ENCODE peak calls at places on chromosome 19, in four cellular contexts. P is NCI-H1092, D is cardiac muscle cell, I is mesothelial cell of epicardium. J is an unnamed sample.

GRCh38 chr19:33438016-33438671 is 64.6 kb downstream of the CEBPG start:
- DNase-seq in P (peak), D (peak), I (peak), J (no peak)

GRCh38 chr19:18596752-18597157 is 8.2 kb downstream of the REX1BD start:
- DNase-seq in P (no peak), D (peak), I (no peak), J (no peak)

GRCh38 chr19:42473686-42474085 is 30.9 kb upstream of the CXCL17 start:
- DNase-seq in P (no peak), D (no peak), I (no peak), J (no peak)

GRCh38 chr19:38195237-38195636 is 28.8 kb downstream of the DPF1 start:
- DNase-seq in P (no peak), D (no peak), I (no peak), J (no peak)

GRCh38 chr19:36837525-36837901 is 674 bp downstream of the ZNF790 start:
- DNase-seq in P (no peak), D (no peak), I (no peak), J (no peak)

GRCh38 chr19:44142014-44142523 is 715 bp downstream of the ZNF234 start:
- DNase-seq in P (no peak), D (peak), I (no peak), J (no peak)

GRCh38 chr19:55103190-55103589 is 14.2 kb downstream of the PPP1R12C start:
- DNase-seq in P (no peak), D (no peak), I (no peak), J (no peak)

GRCh38 chr19:8610041-8610927 is at the start of gene ADAMTS10:
- DNase-seq in P (no peak), D (peak), I (peak), J (no peak)

GRCh38 chr19:17510220-17510993 is 1.0 kb upstream of the PGLS start:
- DNase-seq in P (no peak), D (peak), I (no peak), J (no peak)

GRCh38 chr19:3304871-3305423 is 61.4 kb upstream of the NFIC start:
- DNase-seq in P (peak), D (peak), I (peak), J (peak)

GRCh38 chr19:14459703-14460102 is 15.5 kb downstream of the PTGER1 start:
- DNase-seq in P (no peak), D (no peak), I (no peak), J (no peak)

GRCh38 chr19:46866407-46867132 is 5.8 kb downstream of the ARHGAP35 start:
- DNase-seq in P (no peak), D (no peak), I (no peak), J (no peak)